ENCODE peak calls at places on chromosomes 11 and 22, in seven cellular contexts. W, B, Z, Y, F, J and I are unnamed samples.

GRCh38 chr11:82507288-82507687 is 226.4 kb downstream of the FAM181B start:
- DNase-seq in W (no peak), B (no peak), Z (no peak), Y (no peak), F (no peak), J (no peak), I (no peak)

GRCh38 chr11:36411202-36411640 is 98.9 kb downstream of the TRAF6 start:
- DNase-seq in W (no peak), B (peak), Z (no peak), Y (peak), F (peak), J (no peak), I (no peak)

GRCh38 chr11:43574949-43575915 is 105.3 kb upstream of the HSD17B12 start:
- DNase-seq in W (peak), B (no peak), Z (no peak), Y (peak), F (no peak), J (no peak), I (no peak)

GRCh38 chr22:50438305-50439275 is 36.2 kb downstream of the SBF1 start:
- DNase-seq in W (no peak), B (no peak), Z (no peak), Y (no peak), F (no peak), J (no peak), I (peak)

GRCh38 chr11:34512810-34513673 is 552 bp downstream of the ELF5 start:
- DNase-seq in W (peak), B (peak), Z (peak), Y (no peak), F (peak), J (peak), I (no peak)

GRCh38 chr11:79536155-79536917 is 95.5 kb upstream of the TENM4 start:
- DNase-seq in W (no peak), B (no peak), Z (no peak), Y (no peak), F (no peak), J (no peak), I (no peak)

GRCh38 chr11:93073026-93073425 is 103.6 kb downstream of the MTNR1B start:
- DNase-seq in W (no peak), B (no peak), Z (no peak), Y (no peak), F (no peak), J (no peak), I (no peak)

GRCh38 chr11:63698976-63699733 is 17.9 kb downstream of the RTN3 start:
- DNase-seq in W (no peak), B (no peak), Z (no peak), Y (no peak), F (no peak), J (no peak), I (no peak)

GRCh38 chr11:125082611-125083311 is 19.7 kb downstream of the SLC37A2 start:
- DNase-seq in W (peak), B (no peak), Z (no peak), Y (no peak), F (no peak), J (no peak), I (no peak)

GRCh38 chr11:83648610-83649467 is 362.7 kb upstream of the CCDC90B start:
- DNase-seq in W (no peak), B (no peak), Z (no peak), Y (no peak), F (no peak), J (no peak), I (no peak)

GRCh38 chr11:134334796-134335571 is 3.2 kb downstream of the GLB1L2 start:
- DNase-seq in W (no peak), B (no peak), Z (no peak), Y (no peak), F (no peak), J (no peak), I (no peak)

GRCh38 chr11:67468835-67469811 is at the start of gene TMEM134:
- DNase-seq in W (peak), B (peak), Z (peak), Y (peak), F (peak), J (peak), I (peak)

GRCh38 chr11:109794501-109794900 is 298.7 kb upstream of the ZC3H12C start:
- DNase-seq in W (peak), B (no peak), Z (no peak), Y (no peak), F (no peak), J (no peak), I (no peak)

GRCh38 chr11:27427183-27427980 is 45.2 kb downstream of the LGR4 start:
- DNase-seq in W (peak), B (no peak), Z (no peak), Y (no peak), F (peak), J (no peak), I (no peak)

GRCh38 chr11:47148274-47148673 is 28.4 kb downstream of the ARFGAP2 start:
- DNase-seq in W (no peak), B (no peak), Z (no peak), Y (no peak), F (no peak), J (no peak), I (no peak)

GRCh38 chr22:26169312-26170111 is at the start of gene SEZ6L:
- DNase-seq in W (no peak), B (no peak), Z (no peak), Y (peak), F (no peak), J (no peak), I (peak)

GRCh38 chr11:35746356-35747153 is 84.0 kb downstream of the TRIM44 start:
- DNase-seq in W (peak), B (no peak), Z (no peak), Y (no peak), F (no peak), J (no peak), I (no peak)

GRCh38 chr11:128737704-128738103 is 43.8 kb downstream of the FLI1 start:
- DNase-seq in W (no peak), B (no peak), Z (no peak), Y (no peak), F (no peak), J (no peak), I (no peak)

DNA sequence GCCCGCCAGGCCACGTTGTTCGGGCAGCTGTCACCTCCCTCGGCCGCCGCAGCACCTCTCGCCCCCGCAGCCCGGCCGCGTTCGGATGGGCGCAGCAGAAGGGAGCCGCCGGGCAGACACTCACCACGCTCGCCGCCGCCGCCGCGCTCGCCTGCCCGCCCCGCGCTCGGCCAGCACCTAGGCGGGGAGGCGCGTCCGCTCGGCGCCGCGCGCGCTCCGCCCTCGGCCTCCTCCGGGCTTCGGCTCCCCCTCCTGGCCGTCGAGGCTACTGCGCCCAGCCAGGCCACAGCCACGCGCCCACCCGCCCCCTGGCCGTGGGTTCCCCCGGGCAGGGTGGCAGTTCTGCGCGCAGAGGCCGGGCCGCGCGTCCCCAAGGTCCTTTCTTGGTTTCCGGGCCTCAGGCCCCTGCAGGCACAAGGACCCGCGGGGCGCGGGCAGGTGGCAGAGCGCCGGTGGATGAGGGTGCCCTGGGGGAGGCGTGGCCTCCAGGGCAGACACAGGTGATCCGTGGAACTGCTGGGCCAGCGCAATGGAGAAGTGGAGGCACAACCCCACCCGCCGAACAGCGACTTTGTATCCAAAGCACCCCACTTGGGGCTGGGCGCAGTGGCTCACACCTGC is at the start of gene SLC25A22:
- DNase-seq in W (peak), B (peak), Z (peak), Y (peak), F (peak), J (no peak), I (no peak)
- TF ChIP-seq POLR2A in W (no peak), B (no peak), Z (no peak), Y (no peak), F (no peak), J (no peak), I (no peak)

GRCh38 chr11:2943711-2944118 is 14.5 kb upstream of the PHLDA2 start:
- DNase-seq in W (no peak), B (no peak), Z (no peak), Y (no peak), F (peak), J (no peak), I (no peak)
- TF ChIP-seq POLR2A in W (no peak), B (no peak), Z (no peak), Y (no peak), F (no peak), J (no peak), I (no peak)

GRCh38 chr22:32337015-32337414 is 20.7 kb upstream of the RFPL3 start:
- DNase-seq in W (no peak), B (no peak), Z (no peak), Y (no peak), F (peak), J (no peak), I (no peak)
- TF ChIP-seq POLR2A in W (no peak), B (no peak), Z (no peak), Y (no peak), F (no peak), J (no peak), I (no peak)

DNA sequence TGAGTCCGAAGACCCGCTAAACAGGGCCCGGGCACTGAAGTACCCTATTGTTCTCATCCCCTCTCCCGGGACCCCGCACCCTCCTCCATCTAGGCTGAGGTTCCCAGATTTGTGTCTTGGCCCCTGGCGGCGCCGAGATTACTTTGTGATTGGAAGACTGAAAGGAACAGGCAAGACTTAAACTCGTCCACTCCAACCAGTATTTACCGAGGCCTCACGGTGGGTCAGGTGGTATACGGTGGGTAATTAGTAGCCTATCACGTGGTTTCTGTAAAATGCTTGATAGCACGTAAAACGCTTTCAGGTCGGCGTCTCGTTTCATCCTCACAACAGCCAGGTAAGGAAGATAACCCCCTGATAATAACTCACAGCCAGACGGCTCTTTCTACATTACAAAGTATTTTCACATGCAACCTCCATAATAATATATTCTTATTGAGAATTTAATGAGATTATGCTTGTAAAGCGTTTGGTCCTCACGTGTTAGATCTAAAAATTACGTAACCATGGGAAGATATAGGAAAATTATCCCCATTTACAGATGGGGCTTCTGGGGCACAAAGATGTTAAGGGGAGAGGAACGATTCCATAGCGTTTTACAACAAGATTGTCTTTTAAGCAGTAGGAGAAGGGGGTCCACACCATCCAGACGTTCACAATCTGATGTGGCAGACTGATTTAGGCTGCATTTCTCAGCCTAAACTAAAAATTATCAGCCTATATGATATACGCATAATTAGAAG is 642 bp upstream of the PIK3C2A start:
- DNase-seq in W (peak), B (peak), Z (peak), Y (no peak), F (peak), J (peak), I (no peak)
- TF ChIP-seq POLR2A in W (no peak), B (no peak), Z (no peak), Y (no peak), F (no peak), J (no peak), I (no peak)

GRCh38 chr11:57306941-57307598 is 17.7 kb downstream of the TNKS1BP1 start:
- DNase-seq in W (no peak), B (no peak), Z (no peak), Y (no peak), F (no peak), J (no peak), I (peak)
- TF ChIP-seq POLR2A in W (no peak), B (no peak), Z (no peak), Y (no peak), F (no peak), J (no peak), I (no peak)

DNA sequence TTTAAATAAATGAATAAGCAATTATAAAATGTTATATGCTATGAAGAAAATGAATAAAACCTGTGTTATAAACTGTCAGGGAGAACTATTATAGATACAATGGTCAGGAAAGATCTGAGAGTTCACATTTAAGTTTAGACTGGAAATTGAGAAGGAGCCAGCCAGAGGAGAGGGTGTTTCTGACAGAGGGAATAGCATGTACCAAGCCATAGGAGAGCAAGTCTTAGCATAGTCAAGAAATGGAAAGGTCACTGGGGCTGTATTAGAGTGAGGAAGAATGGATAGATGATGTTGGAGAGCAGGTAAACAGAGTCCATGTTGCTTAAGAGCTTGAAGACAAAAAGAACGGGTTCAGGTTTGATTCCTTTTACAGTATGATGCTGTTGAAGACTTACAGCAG is 87.4 kb downstream of the FAM83F start:
- DNase-seq in W (no peak), B (no peak), Z (no peak), Y (no peak), F (no peak), J (no peak), I (no peak)
- TF ChIP-seq POLR2A in W (no peak), B (no peak), Z (no peak), Y (no peak), F (no peak), J (no peak), I (no peak)

GRCh38 chr11:119584193-119585037 is 144.6 kb downstream of the NECTIN1 start:
- DNase-seq in W (peak), B (no peak), Z (no peak), Y (peak), F (peak), J (peak), I (peak)
- TF ChIP-seq POLR2A in W (no peak), B (no peak), Z (no peak), Y (no peak), F (no peak), J (no peak), I (no peak)

GRCh38 chr11:62689421-62690183 is at the start of gene LRRN4CL:
- DNase-seq in W (peak), B (peak), Z (peak), Y (peak), F (peak), J (peak), I (peak)
- TF ChIP-seq POLR2A in W (no peak), B (peak), Z (peak), Y (no peak), F (no peak), J (no peak), I (peak)

GRCh38 chr22:46594947-46595298 is 25.3 kb upstream of the GRAMD4 start:
- DNase-seq in W (no peak), B (no peak), Z (no peak), Y (no peak), F (no peak), J (no peak), I (no peak)

GRCh38 chr22:46591890-46592289 is 28.3 kb upstream of the GRAMD4 start:
- DNase-seq in W (no peak), B (no peak), Z (no peak), Y (no peak), F (no peak), J (no peak), I (no peak)

GRCh38 chr22:46593996-46594946 is 25.9 kb upstream of the GRAMD4 start:
- DNase-seq in W (no peak), B (no peak), Z (no peak), Y (no peak), F (no peak), J (no peak), I (no peak)

GRCh38 chr22:46592390-46592872 is 27.8 kb upstream of the GRAMD4 start:
- DNase-seq in W (peak), B (no peak), Z (no peak), Y (peak), F (no peak), J (no peak), I (no peak)

GRCh38 chr22:46593211-46593676 is 26.9 kb upstream of the GRAMD4 start:
- DNase-seq in W (no peak), B (peak), Z (peak), Y (no peak), F (no peak), J (no peak), I (no peak)
- TF ChIP-seq POLR2A in W (no peak), B (peak), Z (no peak), Y (no peak), F (no peak), J (no peak), I (peak)

GRCh38 chr11:119937412-119937811 is 200.5 kb downstream of the TRIM29 start:
- DNase-seq in W (no peak), B (no peak), Z (no peak), Y (no peak), F (no peak), J (no peak), I (no peak)

GRCh38 chr11:119934866-119935265 is 203.0 kb downstream of the TRIM29 start:
- DNase-seq in W (no peak), B (no peak), Z (no peak), Y (no peak), F (no peak), J (no peak), I (no peak)

GRCh38 chr11:119933584-119933983 is 204.3 kb downstream of the TRIM29 start:
- DNase-seq in W (no peak), B (no peak), Z (no peak), Y (no peak), F (no peak), J (no peak), I (no peak)

GRCh38 chr11:119934267-119934666 is 203.6 kb downstream of the TRIM29 start:
- DNase-seq in W (no peak), B (no peak), Z (no peak), Y (no peak), F (no peak), J (no peak), I (no peak)

DNA sequence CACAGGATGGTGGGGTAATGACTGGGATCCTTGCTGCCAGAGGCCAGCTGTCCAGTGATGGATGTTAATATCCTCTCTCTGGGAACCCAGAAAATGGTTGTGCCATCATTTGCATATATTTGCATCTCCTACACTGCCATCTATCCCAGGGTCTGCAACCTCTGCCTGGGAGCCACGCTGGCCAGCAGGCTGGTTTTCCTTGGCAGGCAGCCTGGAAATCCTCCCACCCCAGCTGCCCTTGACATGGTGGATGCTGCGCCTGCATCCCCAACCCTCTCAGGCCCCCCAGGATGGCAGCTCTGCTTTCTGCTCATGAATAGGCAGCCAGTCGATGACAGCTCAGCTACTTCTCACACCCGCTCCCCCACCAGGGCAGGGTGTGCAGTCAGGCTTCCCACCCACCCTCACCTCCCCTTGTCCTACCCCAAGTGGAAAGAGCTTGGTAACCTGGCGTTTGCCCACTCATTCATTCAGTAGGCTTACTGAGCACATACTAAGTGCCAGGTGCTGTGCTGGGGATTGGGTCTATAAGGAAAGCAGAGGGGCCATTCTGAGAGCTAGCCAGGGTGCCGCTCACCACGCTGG is 202.5 kb downstream of the TRIM29 start:
- DNase-seq in W (no peak), B (no peak), Z (no peak), Y (no peak), F (no peak), J (no peak), I (no peak)
- TF ChIP-seq POLR2A in W (no peak), B (no peak), Z (no peak), Y (no peak), F (no peak), J (no peak), I (no peak)